ENCODE peak calls at places on chromosomes 3 and 15, in five cellular contexts. One of them, this sample, is unnamed.

GRCh38 chr3:49500408-49501257 is 30.6 kb downstream of the DAG1 start:
- DNase-seq in Peyer's patch: peak; percentile 56
- DNase-seq in fibroblast of mammary gland: peak; percentile 99
- DNase-seq in keratinocyte: peak; percentile 71
- DNase-seq in ascending aorta: peak; percentile 63
- DNase-seq in this sample: peak; percentile 40

GRCh38 chr15:29130461-29130860 is 139.2 kb downstream of the NSMCE3 start:
- DNase-seq in Peyer's patch: no peak
- DNase-seq in fibroblast of mammary gland: no peak
- DNase-seq in keratinocyte: no peak
- DNase-seq in ascending aorta: no peak
- DNase-seq in this sample: no peak

GRCh38 chr3:136862611-136862951 is 573 bp downstream of the NCK1 start:
- DNase-seq in Peyer's patch: peak; percentile 74
- DNase-seq in fibroblast of mammary gland: peak; percentile 61
- DNase-seq in keratinocyte: peak; percentile 23
- DNase-seq in ascending aorta: no peak
- DNase-seq in this sample: peak; percentile 86

GRCh38 chr15:69046781-69047180 is 32.3 kb downstream of the NOX5 start:
- DNase-seq in Peyer's patch: no peak
- DNase-seq in fibroblast of mammary gland: no peak
- DNase-seq in keratinocyte: no peak
- DNase-seq in ascending aorta: no peak
- DNase-seq in this sample: no peak

GRCh38 chr3:52228266-52228665 is 2.8 kb upstream of the TLR9 start:
- DNase-seq in Peyer's patch: no peak
- DNase-seq in fibroblast of mammary gland: no peak
- DNase-seq in keratinocyte: no peak
- DNase-seq in ascending aorta: no peak
- DNase-seq in this sample: no peak

GRCh38 chr3:130420466-130420865 is 75.0 kb downstream of the COL6A5 start:
- DNase-seq in Peyer's patch: no peak
- DNase-seq in fibroblast of mammary gland: no peak
- DNase-seq in keratinocyte: no peak
- DNase-seq in ascending aorta: no peak
- DNase-seq in this sample: no peak

GRCh38 chr15:65791335-65792129 is 561 bp downstream of the DENND4A start:
- DNase-seq in Peyer's patch: no peak
- DNase-seq in fibroblast of mammary gland: peak; percentile 26
- DNase-seq in keratinocyte: no peak
- DNase-seq in ascending aorta: no peak
- DNase-seq in this sample: peak; percentile 89

GRCh38 chr3:102124301-102125158 is 275.2 kb downstream of the NFKBIZ start:
- DNase-seq in Peyer's patch: no peak
- DNase-seq in fibroblast of mammary gland: peak; percentile 81
- DNase-seq in keratinocyte: peak; percentile 13
- DNase-seq in ascending aorta: no peak
- DNase-seq in this sample: no peak

GRCh38 chr3:158773845-158774542 is 27.9 kb upstream of the MFSD1 start:
- DNase-seq in Peyer's patch: no peak
- DNase-seq in fibroblast of mammary gland: peak; percentile 89
- DNase-seq in keratinocyte: no peak
- DNase-seq in ascending aorta: no peak
- DNase-seq in this sample: no peak

DNA sequence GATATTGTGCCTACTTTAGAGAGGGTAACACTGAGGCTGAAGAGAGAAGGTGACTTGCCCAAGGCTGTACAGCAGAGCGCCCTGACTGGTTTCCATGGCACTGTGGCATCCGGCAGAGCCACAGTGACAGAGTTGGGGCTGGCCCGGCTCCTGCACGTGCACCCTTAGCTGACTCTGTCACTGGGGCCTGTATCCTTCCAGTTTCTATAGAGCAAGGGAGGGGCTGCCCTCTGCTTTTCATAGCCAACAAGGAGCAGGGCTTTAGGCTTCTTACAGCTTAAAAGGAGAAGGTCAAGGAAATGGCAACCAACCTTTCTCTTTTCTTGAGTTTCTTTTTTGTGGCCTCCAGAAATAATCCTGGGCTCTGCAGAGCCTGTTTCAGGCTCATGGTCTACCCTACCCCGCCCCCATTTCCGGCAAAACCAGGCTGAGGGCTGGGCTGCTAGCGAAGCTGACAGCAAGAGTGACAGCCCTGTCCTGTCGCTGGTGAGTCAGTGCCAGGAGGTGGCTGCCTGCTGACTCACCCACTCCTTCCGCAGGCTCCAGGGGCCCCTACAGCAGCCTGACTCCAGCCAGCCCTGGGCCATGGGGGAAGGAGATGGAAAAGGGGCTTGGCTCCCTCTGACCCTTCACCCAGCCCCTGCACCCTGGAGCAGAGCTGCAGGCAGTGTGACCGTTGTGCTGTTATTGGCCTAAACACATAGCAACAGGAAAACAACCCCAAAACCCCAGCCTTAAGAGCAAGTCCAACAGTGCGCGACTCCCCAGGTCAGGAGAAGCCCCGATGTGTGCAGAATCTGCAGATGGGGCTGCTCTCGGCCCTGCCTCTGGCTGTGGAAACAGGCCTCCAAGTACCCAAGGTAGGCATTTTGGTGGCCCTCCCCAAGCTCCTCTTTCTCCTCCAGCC is 29.8 kb downstream of the SLC6A6 start:
- DNase-seq in Peyer's patch: peak; percentile 87
- DNase-seq in fibroblast of mammary gland: peak; percentile 69
- DNase-seq in keratinocyte: no peak
- DNase-seq in ascending aorta: peak; percentile 90
- DNase-seq in this sample: peak; percentile 67
- H3K4me3 ChIP-seq in Peyer's patch: peak overlapping the region; percentile 4
- H3K4me3 ChIP-seq in fibroblast of mammary gland: no peak overlapping the region
- H3K4me3 ChIP-seq in keratinocyte: peak overlapping the region; percentile 29
- H3K4me3 ChIP-seq in ascending aorta: no peak overlapping the region
- H3K4me3 ChIP-seq in this sample: no peak overlapping the region

DNA sequence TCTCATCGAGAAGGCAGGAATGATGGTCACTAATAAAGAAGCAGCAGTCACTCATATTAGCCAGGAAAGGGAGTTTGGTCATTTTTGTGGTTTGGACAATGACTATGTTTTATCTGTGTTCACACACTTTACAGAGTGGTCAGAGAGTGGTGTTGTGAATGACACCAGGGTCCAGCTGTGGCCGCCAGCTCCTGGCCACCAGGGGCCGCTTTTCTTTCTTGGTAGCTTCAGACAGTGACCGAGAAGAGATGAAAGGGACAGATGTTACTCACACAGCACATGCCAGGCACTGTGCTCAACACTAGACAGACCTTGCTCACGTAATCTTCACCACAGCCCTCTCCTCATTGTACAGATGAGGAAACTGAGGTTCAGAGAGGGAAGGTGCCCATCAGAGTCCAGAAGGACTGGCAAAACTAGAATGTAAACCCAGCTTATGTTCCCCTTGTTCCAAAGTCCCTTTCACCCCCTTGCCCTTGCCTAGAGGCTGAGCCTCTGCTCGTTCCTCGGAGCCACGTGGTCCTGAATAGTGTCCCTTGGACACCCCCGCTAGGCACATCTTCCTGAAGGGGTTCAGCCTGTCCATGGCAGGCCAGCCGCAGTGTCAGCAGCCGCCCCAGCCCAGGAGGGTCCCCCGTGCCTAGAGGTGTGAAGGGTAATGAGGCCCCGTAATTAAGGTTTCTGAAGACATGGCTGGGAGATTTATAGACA is 55.6 kb downstream of the CYP11A1 start:
- DNase-seq in Peyer's patch: no peak
- DNase-seq in fibroblast of mammary gland: no peak
- DNase-seq in keratinocyte: no peak
- DNase-seq in ascending aorta: no peak
- DNase-seq in this sample: no peak
- H3K4me3 ChIP-seq in Peyer's patch: no peak overlapping the region
- H3K4me3 ChIP-seq in fibroblast of mammary gland: no peak overlapping the region
- H3K4me3 ChIP-seq in keratinocyte: no peak overlapping the region
- H3K4me3 ChIP-seq in ascending aorta: no peak overlapping the region
- H3K4me3 ChIP-seq in this sample: no peak overlapping the region

DNA sequence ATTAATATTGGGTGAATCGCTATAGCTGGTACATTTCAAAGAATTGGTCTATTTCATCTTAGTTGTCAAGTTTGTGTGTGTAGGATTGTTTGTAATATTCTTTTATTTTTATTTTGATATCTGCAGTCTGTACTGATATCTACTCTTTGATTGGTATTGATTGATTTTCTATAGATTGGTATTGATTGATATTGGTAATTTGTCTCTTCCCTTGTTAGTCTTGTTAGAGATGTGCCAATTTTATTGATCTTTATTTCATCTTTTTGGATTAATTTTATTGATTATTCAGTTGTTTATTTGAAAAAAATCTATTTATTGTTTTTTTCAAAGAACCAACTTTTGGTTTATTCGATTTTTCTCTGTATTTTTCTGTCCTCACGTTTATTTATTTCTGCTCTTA is 61.4 kb downstream of the TM2D3 start:
- DNase-seq in Peyer's patch: no peak
- DNase-seq in fibroblast of mammary gland: no peak
- DNase-seq in keratinocyte: no peak
- DNase-seq in ascending aorta: no peak
- DNase-seq in this sample: no peak
- H3K4me3 ChIP-seq in Peyer's patch: no peak overlapping the region
- H3K4me3 ChIP-seq in fibroblast of mammary gland: no peak overlapping the region
- H3K4me3 ChIP-seq in keratinocyte: no peak overlapping the region
- H3K4me3 ChIP-seq in ascending aorta: no peak overlapping the region
- H3K4me3 ChIP-seq in this sample: no peak overlapping the region

GRCh38 chr3:86991482-86991815 is 500 bp upstream of the VGLL3 start:
- DNase-seq in Peyer's patch: no peak
- DNase-seq in fibroblast of mammary gland: no peak
- DNase-seq in keratinocyte: no peak
- DNase-seq in ascending aorta: no peak
- DNase-seq in this sample: no peak
- H3K4me3 ChIP-seq in Peyer's patch: peak overlapping the region; percentile 57
- H3K4me3 ChIP-seq in fibroblast of mammary gland: peak overlapping the region; percentile 64
- H3K4me3 ChIP-seq in keratinocyte: peak overlapping the region; percentile 71
- H3K4me3 ChIP-seq in ascending aorta: peak overlapping the region; percentile 89
- H3K4me3 ChIP-seq in this sample: peak overlapping the region; percentile 65

GRCh38 chr3:133674290-133674912 is 12.7 kb upstream of the TOPBP1 start:
- DNase-seq in Peyer's patch: no peak
- DNase-seq in fibroblast of mammary gland: no peak
- DNase-seq in keratinocyte: no peak
- DNase-seq in ascending aorta: no peak
- DNase-seq in this sample: no peak

GRCh38 chr3:133675631-133676335 is 14.0 kb upstream of the TOPBP1 start:
- DNase-seq in Peyer's patch: no peak
- DNase-seq in fibroblast of mammary gland: no peak
- DNase-seq in keratinocyte: no peak
- DNase-seq in ascending aorta: no peak
- DNase-seq in this sample: no peak

GRCh38 chr3:133676336-133677118 is 14.8 kb upstream of the TOPBP1 start:
- DNase-seq in Peyer's patch: no peak
- DNase-seq in fibroblast of mammary gland: no peak
- DNase-seq in keratinocyte: no peak
- DNase-seq in ascending aorta: no peak
- DNase-seq in this sample: no peak

GRCh38 chr3:133672461-133672860 is 10.7 kb upstream of the TOPBP1 start:
- DNase-seq in Peyer's patch: no peak
- DNase-seq in fibroblast of mammary gland: no peak
- DNase-seq in keratinocyte: no peak
- DNase-seq in ascending aorta: no peak
- DNase-seq in this sample: no peak

DNA sequence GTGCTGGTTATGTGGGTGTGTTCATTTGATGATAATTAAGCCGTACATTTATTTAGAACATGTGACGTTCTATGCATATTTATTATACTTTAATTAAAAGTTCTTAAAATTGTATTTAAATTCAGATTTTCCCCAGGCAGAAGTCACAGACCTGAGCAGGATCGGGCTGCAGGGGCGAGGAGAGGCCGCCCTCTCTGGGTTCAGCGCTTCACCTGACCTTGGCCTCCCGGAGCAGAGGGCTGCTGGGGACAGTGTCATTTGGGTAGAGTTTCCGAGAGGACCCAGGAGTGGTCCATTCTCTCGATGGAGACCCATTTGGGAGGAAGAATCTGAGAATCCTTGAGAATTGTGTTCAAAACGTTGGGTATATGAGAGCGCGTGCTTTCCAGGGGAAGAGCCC is 12.0 kb upstream of the TOPBP1 start:
- DNase-seq in Peyer's patch: no peak
- DNase-seq in fibroblast of mammary gland: no peak
- DNase-seq in keratinocyte: no peak
- DNase-seq in ascending aorta: no peak
- DNase-seq in this sample: no peak
- H3K4me3 ChIP-seq in Peyer's patch: no peak overlapping the region
- H3K4me3 ChIP-seq in fibroblast of mammary gland: no peak overlapping the region
- H3K4me3 ChIP-seq in keratinocyte: no peak overlapping the region
- H3K4me3 ChIP-seq in ascending aorta: no peak overlapping the region
- H3K4me3 ChIP-seq in this sample: no peak overlapping the region

GRCh38 chr15:64048766-64049165 is 2.5 kb upstream of the DAPK2 start:
- DNase-seq in Peyer's patch: no peak
- DNase-seq in fibroblast of mammary gland: no peak
- DNase-seq in keratinocyte: no peak
- DNase-seq in ascending aorta: no peak
- DNase-seq in this sample: no peak

GRCh38 chr15:64045106-64045435 is 1.2 kb downstream of the DAPK2 start:
- DNase-seq in Peyer's patch: no peak
- DNase-seq in fibroblast of mammary gland: no peak
- DNase-seq in keratinocyte: no peak
- DNase-seq in ascending aorta: no peak
- DNase-seq in this sample: no peak

GRCh38 chr15:64046347-64047153 is at the start of gene DAPK2:
- DNase-seq in Peyer's patch: peak; percentile 90
- DNase-seq in fibroblast of mammary gland: peak; percentile 47
- DNase-seq in keratinocyte: no peak
- DNase-seq in ascending aorta: no peak
- DNase-seq in this sample: peak; percentile 75

GRCh38 chr15:64044315-64045105 is 1.8 kb downstream of the DAPK2 start:
- DNase-seq in Peyer's patch: no peak
- DNase-seq in fibroblast of mammary gland: no peak
- DNase-seq in keratinocyte: no peak
- DNase-seq in ascending aorta: no peak
- DNase-seq in this sample: no peak

GRCh38 chr15:64045774-64046346 is 425 bp downstream of the DAPK2 start:
- DNase-seq in Peyer's patch: peak; percentile 73
- DNase-seq in fibroblast of mammary gland: no peak
- DNase-seq in keratinocyte: no peak
- DNase-seq in ascending aorta: no peak
- DNase-seq in this sample: peak; percentile 29
- H3K4me3 ChIP-seq in Peyer's patch: peak overlapping the region; percentile 61
- H3K4me3 ChIP-seq in fibroblast of mammary gland: peak overlapping the region; percentile 29
- H3K4me3 ChIP-seq in keratinocyte: peak overlapping the region; percentile 39
- H3K4me3 ChIP-seq in ascending aorta: peak overlapping the region; percentile 78
- H3K4me3 ChIP-seq in this sample: no peak overlapping the region

DNA sequence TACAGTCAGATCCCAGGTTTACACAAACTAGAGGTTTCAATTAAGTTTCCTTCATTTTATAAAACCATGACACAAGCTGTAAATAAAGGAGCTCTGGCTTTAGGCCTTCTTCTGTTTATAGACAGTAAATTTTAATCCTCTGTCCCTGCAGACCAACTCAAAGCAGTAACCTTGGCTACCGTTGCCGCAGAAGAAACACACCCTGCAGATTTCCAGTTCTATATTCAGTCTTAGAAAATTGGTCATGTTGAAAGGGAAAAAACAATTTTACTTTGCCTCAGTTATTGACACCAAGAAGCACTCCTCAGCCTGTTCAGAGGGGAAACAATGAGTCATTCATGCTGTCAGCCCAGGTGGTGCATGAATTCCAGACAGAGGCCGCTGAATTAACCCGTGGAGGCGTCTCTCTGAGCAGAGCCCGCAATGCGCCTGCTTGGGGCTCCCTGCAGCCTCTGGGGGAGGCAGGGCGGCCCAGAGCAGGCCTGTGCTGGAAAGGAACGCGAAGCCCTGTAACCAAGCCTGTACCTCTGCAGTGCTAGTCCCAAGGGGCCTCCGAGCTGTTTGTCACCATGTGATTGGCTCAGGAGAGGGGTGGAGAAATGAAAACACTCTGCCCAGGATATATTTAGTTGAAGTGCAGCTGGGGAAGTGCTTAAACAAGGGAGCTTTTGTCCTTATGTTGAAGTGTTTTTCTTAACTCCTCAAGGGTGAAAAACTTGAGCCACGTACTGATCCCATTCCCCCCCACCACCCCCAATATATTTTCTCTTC is 68.5 kb upstream of the CHD2 start:
- DNase-seq in Peyer's patch: peak; percentile 82
- DNase-seq in fibroblast of mammary gland: peak; percentile 91
- DNase-seq in keratinocyte: peak; percentile 93
- DNase-seq in ascending aorta: peak; percentile 87
- DNase-seq in this sample: peak; percentile 91
- H3K4me3 ChIP-seq in Peyer's patch: peak overlapping the region; percentile 37
- H3K4me3 ChIP-seq in fibroblast of mammary gland: no peak overlapping the region
- H3K4me3 ChIP-seq in keratinocyte: no peak overlapping the region
- H3K4me3 ChIP-seq in ascending aorta: peak overlapping the region; percentile 60
- H3K4me3 ChIP-seq in this sample: no peak overlapping the region

This sample was measured in body of pancreas.